ENCODE peak calls at places on chromosomes 5 and 9, in nine cellular contexts. M is heart left ventricle, G is suprapubic skin, P is uterus, L is sigmoid colon, J is testis, W is prostate gland, H is transverse colon, Q is body of pancreas. V is an unnamed sample.

GRCh38 chr5:25006734-25007133 is 362.0 kb upstream of the CDH10 start:
- DNase-seq in M (no peak), G (no peak), P (no peak), L (no peak), J (no peak), W (no peak), H (no peak), Q (no peak), V (no peak)

GRCh38 chr9:4196886-4197285 is 103.0 kb downstream of the GLIS3 start:
- DNase-seq in M (no peak), G (no peak), P (no peak), L (no peak), J (no peak), W (no peak), H (no peak), Q (no peak), V (no peak)

GRCh38 chr9:79781263-79781662 is 209.5 kb downstream of the TLE4 start:
- DNase-seq in M (no peak), G (no peak), P (no peak), L (no peak), J (no peak), W (no peak), H (no peak), Q (no peak), V (no peak)

GRCh38 chr9:37293664-37294524 is 128.6 kb upstream of the GRHPR start:
- DNase-seq in M (no peak), G (no peak), P (no peak), L (no peak), J (no peak), W (no peak), H (no peak), Q (no peak), V (no peak)

GRCh38 chr9:107597743-107598217 is 108.2 kb upstream of the KLF4 start:
- DNase-seq in M (no peak), G (no peak), P (no peak), L (no peak), J (no peak), W (no peak), H (peak; percentile 77), Q (no peak), V (no peak)

GRCh38 chr9:124199474-124199873 is 58.3 kb upstream of the NEK6 start:
- DNase-seq in M (no peak), G (no peak), P (no peak), L (peak; percentile 24), J (no peak), W (no peak), H (no peak), Q (no peak), V (no peak)

GRCh38 chr9:107539427-107540154 is 50.0 kb upstream of the KLF4 start:
- DNase-seq in M (no peak), G (peak; percentile 87), P (no peak), L (peak; percentile 69), J (no peak), W (no peak), H (no peak), Q (peak; percentile 19), V (no peak)

GRCh38 chr5:58235279-58235678 is 224.6 kb downstream of the PLK2 start:
- DNase-seq in M (no peak), G (no peak), P (no peak), L (no peak), J (no peak), W (peak; percentile 17), H (no peak), Q (peak; percentile 11), V (no peak)

GRCh38 chr5:151743535-151743934 is 14.9 kb downstream of the ATOX1 start:
- DNase-seq in M (no peak), G (no peak), P (no peak), L (no peak), J (no peak), W (no peak), H (no peak), Q (no peak), V (no peak)

GRCh38 chr5:1401681-1402096 is 43.6 kb downstream of the SLC6A3 start:
- DNase-seq in M (peak; percentile 49), G (no peak), P (no peak), L (no peak), J (no peak), W (no peak), H (no peak), Q (no peak), V (peak; percentile 88)

GRCh38 chr5:39253211-39253610 is 33.8 kb upstream of the FYB1 start:
- DNase-seq in M (no peak), G (no peak), P (no peak), L (no peak), J (no peak), W (no peak), H (no peak), Q (no peak), V (no peak)
- H3K4me1 ChIP-seq in M (peaks cover 50% of the 10 kb centered on the region), G (peaks cover 16% of the 10 kb centered on the region), P (peaks cover 3% of the 10 kb centered on the region), L (no peaks in the 10 kb centered on the region), J (no peaks in the 10 kb centered on the region), W (no peaks in the 10 kb centered on the region), H (peaks cover 21% of the 10 kb centered on the region), Q (no peaks in the 10 kb centered on the region), V (no peaks in the 10 kb centered on the region)

GRCh38 chr5:132260051-132260450 is 2.6 kb downstream of the PDLIM4 start:
- DNase-seq in M (no peak), G (peak; percentile 61), P (no peak), L (no peak), J (no peak), W (no peak), H (no peak), Q (no peak), V (peak; percentile 18)
- TF ChIP-seq POLR2A in M (no peak), G (no peak), P (no peak), L (no peak), J (no peak), W (peak; percentile 10), H (no peak), Q (no peak), V (no peak)

GRCh38 chr5:181120761-181121160 is 10.2 kb downstream of the OR2V1 start:
- DNase-seq in M (no peak), G (no peak), P (no peak), L (no peak), J (no peak), W (no peak), H (no peak), Q (no peak), V (no peak)
- H3K4me1 ChIP-seq in M (no peaks in the 10 kb centered on the region), G (no peaks in the 10 kb centered on the region), P (no peaks in the 10 kb centered on the region), L (no peaks in the 10 kb centered on the region), J (no peaks in the 10 kb centered on the region), W (no peaks in the 10 kb centered on the region), H (no peaks in the 10 kb centered on the region), Q (no peaks in the 10 kb centered on the region), V (no peaks in the 10 kb centered on the region)

GRCh38 chr9:133788045-133788818 is 50.1 kb upstream of the SARDH start:
- DNase-seq in M (peak; percentile 55), G (no peak), P (no peak), L (no peak), J (no peak), W (no peak), H (no peak), Q (no peak), V (no peak)

GRCh38 chr9:133787749-133788015 is 49.5 kb upstream of the SARDH start:
- DNase-seq in M (peak; percentile 62), G (no peak), P (no peak), L (no peak), J (no peak), W (no peak), H (peak; percentile 77), Q (no peak), V (no peak)

GRCh38 chr9:133786936-133787748 is 49.0 kb upstream of the SARDH start:
- DNase-seq in M (peak; percentile 35), G (no peak), P (no peak), L (no peak), J (no peak), W (no peak), H (no peak), Q (no peak), V (no peak)

GRCh38 chr9:133791069-133791468 is 52.9 kb upstream of the SARDH start:
- DNase-seq in M (no peak), G (no peak), P (no peak), L (no peak), J (no peak), W (no peak), H (no peak), Q (no peak), V (no peak)

DNA sequence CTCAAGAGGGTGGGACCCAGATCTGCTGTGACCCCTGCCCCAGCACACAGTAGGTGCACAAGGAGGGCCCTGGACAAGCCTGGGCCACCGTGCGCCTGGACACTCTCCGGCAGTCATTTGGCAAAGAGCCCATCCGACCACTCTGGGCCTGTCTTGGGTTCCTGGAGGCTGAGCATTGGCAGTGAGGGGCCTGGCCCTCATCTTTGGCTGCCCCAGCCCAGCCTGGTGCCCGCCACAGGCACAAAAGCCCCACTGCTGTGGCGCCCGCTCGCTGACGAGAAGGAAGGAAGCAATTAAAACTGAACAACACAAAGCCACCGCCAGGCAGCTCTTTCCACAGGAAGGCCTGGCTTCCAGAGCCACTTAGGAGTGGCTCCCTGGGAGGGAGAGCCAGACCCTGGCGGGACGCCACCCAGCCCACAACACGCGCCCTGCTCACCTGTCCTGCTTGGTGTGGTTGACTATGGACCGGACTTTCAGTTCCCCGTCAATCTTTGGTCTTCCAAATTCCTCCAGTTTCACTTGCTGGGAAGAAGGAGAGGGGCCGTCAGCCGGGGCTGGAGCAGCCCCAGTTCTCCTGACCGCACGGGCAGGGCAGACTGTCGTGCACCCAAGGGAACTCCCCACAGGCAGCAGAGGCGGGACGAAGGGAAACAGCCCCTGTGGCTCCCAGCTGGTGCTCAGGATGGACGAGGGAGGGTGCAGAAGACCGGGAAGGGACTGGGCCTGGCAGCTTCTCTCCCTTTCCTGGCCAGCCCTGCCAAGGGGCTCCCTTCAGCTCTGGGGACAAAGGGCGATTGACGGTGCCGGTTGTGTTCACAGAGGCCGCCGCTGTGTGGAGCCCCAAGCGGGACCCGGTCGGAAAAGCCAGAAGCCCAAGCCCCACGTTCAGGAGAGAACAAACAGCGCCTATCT is 50.9 kb upstream of the SARDH start:
- DNase-seq in M (peak; percentile 64), G (no peak), P (no peak), L (no peak), J (no peak), W (peak; percentile 22), H (peak; percentile 70), Q (peak; percentile 43), V (peak; percentile 87)
- TF ChIP-seq POLR2A in M (no peak), G (no peak), P (no peak), L (no peak), J (no peak), W (no peak), H (peak; percentile 13), Q (no peak), V (no peak)

DNA sequence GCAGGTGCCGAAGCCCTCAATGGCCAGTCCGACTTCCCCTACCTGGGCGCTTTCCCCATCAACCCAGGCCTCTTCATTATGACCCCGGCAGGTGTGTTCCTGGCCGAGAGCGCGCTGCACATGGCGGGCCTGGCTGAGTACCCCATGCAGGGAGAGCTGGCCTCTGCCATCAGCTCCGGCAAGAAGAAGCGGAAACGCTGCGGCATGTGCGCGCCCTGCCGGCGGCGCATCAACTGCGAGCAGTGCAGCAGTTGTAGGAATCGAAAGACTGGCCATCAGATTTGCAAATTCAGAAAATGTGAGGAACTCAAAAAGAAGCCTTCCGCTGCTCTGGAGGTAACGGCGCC is 32.9 kb downstream of the CXXC5 start:
- DNase-seq in M (no peak), G (no peak), P (no peak), L (no peak), J (no peak), W (no peak), H (no peak), Q (no peak), V (no peak)
- H3K4me1 ChIP-seq in M (peaks cover 26% of the 10 kb centered on the region), G (peaks cover 27% of the 10 kb centered on the region), P (no peaks in the 10 kb centered on the region), L (peaks cover 42% of the 10 kb centered on the region), J (peaks cover 10% of the 10 kb centered on the region), W (no peaks in the 10 kb centered on the region), H (no peaks in the 10 kb centered on the region), Q (peaks cover 56% of the 10 kb centered on the region), V (peaks cover 40% of the 10 kb centered on the region)